ENCODE peak calls at places on chromosomes 4 and X, in four cellular contexts. One of them, this sample, is unnamed.

GRCh38 chr4:108596389-108596788 is 24.0 kb upstream of the RPL34 start:
- DNase-seq in body of pancreas: no peak
- DNase-seq in cardiac muscle cell: peak; percentile 32
- DNase-seq in cardiac fibroblast: peak; percentile 19
- DNase-seq in this sample: no peak

GRCh38 chr4:63524764-63525163 is 884.5 kb downstream of the TECRL start:
- DNase-seq in body of pancreas: no peak
- DNase-seq in cardiac muscle cell: no peak
- DNase-seq in cardiac fibroblast: no peak
- DNase-seq in this sample: no peak

GRCh38 chr4:153137168-153137567 is 67.1 kb upstream of the TRIM2 start:
- DNase-seq in body of pancreas: no peak
- DNase-seq in cardiac muscle cell: peak; percentile 90
- DNase-seq in cardiac fibroblast: peak; percentile 88
- DNase-seq in this sample: no peak

GRCh38 chr4:156217236-156217635 is 263.6 kb upstream of the CTSO start:
- DNase-seq in body of pancreas: no peak
- DNase-seq in cardiac muscle cell: no peak
- DNase-seq in cardiac fibroblast: no peak
- DNase-seq in this sample: no peak

GRCh38 chr4:15336410-15337184 is 91.2 kb upstream of the C1QTNF7 start:
- DNase-seq in body of pancreas: no peak
- DNase-seq in cardiac muscle cell: peak; percentile 63
- DNase-seq in cardiac fibroblast: peak; percentile 72
- DNase-seq in this sample: no peak

GRCh38 chrX:106177106-106177981 is 9.2 kb downstream of the PWWP3B start:
- DNase-seq in body of pancreas: peak; percentile 63
- DNase-seq in cardiac muscle cell: peak; percentile 87
- DNase-seq in cardiac fibroblast: peak; percentile 18
- DNase-seq in this sample: no peak

GRCh38 chr4:117783716-117784115 is 250.6 kb upstream of the NDST3 start:
- DNase-seq in body of pancreas: no peak
- DNase-seq in cardiac muscle cell: no peak
- DNase-seq in cardiac fibroblast: no peak
- DNase-seq in this sample: no peak

GRCh38 chr4:170058745-170059144 is 31.0 kb downstream of the AADAT start:
- DNase-seq in body of pancreas: no peak
- DNase-seq in cardiac muscle cell: no peak
- DNase-seq in cardiac fibroblast: no peak
- DNase-seq in this sample: no peak

GRCh38 chrX:110989869-110990268 is 106.1 kb upstream of the PAK3 start:
- DNase-seq in body of pancreas: no peak
- DNase-seq in cardiac muscle cell: no peak
- DNase-seq in cardiac fibroblast: no peak
- DNase-seq in this sample: no peak

GRCh38 chr4:180028682-180029081 is 2214.5 kb upstream of the TENM3 start:
- DNase-seq in body of pancreas: peak; percentile 70
- DNase-seq in cardiac muscle cell: no peak
- DNase-seq in cardiac fibroblast: peak; percentile 1
- DNase-seq in this sample: no peak

GRCh38 chr4:109682875-109683274 is 20.4 kb downstream of the CASP6 start:
- DNase-seq in body of pancreas: no peak
- DNase-seq in cardiac muscle cell: no peak
- DNase-seq in cardiac fibroblast: no peak
- DNase-seq in this sample: no peak

GRCh38 chrX:150038356-150038755 is 100.1 kb upstream of the EOLA2 start:
- DNase-seq in body of pancreas: no peak
- DNase-seq in cardiac muscle cell: no peak
- DNase-seq in cardiac fibroblast: no peak
- DNase-seq in this sample: no peak

GRCh38 chr4:39062094-39062493 is at the start of gene KLHL5:
- DNase-seq in body of pancreas: no peak
- DNase-seq in cardiac muscle cell: no peak
- DNase-seq in cardiac fibroblast: no peak
- DNase-seq in this sample: no peak

GRCh38 chr4:114136067-114136466 is 156.6 kb upstream of the ARSJ start:
- DNase-seq in body of pancreas: no peak
- DNase-seq in cardiac muscle cell: peak; percentile 3
- DNase-seq in cardiac fibroblast: peak; percentile 5
- DNase-seq in this sample: no peak

GRCh38 chrX:129230850-129231512 is 292.3 kb downstream of the SMARCA1 start:
- DNase-seq in body of pancreas: no peak
- DNase-seq in cardiac muscle cell: no peak
- DNase-seq in cardiac fibroblast: no peak
- DNase-seq in this sample: no peak

GRCh38 chr4:57270350-57270749 is 160.2 kb upstream of the IGFBP7 start:
- DNase-seq in body of pancreas: no peak
- DNase-seq in cardiac muscle cell: peak; percentile 31
- DNase-seq in cardiac fibroblast: peak; percentile 1
- DNase-seq in this sample: no peak

GRCh38 chr4:120000591-120001296 is 65.9 kb downstream of the MAD2L1 start:
- DNase-seq in body of pancreas: no peak
- DNase-seq in cardiac muscle cell: no peak
- DNase-seq in cardiac fibroblast: no peak
- DNase-seq in this sample: no peak

GRCh38 chrX:130039847-130040246 is 57.4 kb downstream of the BCORL1 start:
- DNase-seq in body of pancreas: no peak
- DNase-seq in cardiac muscle cell: peak; percentile 10
- DNase-seq in cardiac fibroblast: no peak
- DNase-seq in this sample: no peak

GRCh38 chr4:108466936-108467902 is 153.2 kb upstream of the RPL34 start:
- DNase-seq in body of pancreas: no peak
- DNase-seq in cardiac muscle cell: peak; percentile 52
- DNase-seq in cardiac fibroblast: peak; percentile 68
- DNase-seq in this sample: no peak

GRCh38 chr4:15918484-15919129 is 19.9 kb downstream of the FGFBP1 start:
- DNase-seq in body of pancreas: peak; percentile 52
- DNase-seq in cardiac muscle cell: no peak
- DNase-seq in cardiac fibroblast: no peak
- DNase-seq in this sample: no peak

DNA sequence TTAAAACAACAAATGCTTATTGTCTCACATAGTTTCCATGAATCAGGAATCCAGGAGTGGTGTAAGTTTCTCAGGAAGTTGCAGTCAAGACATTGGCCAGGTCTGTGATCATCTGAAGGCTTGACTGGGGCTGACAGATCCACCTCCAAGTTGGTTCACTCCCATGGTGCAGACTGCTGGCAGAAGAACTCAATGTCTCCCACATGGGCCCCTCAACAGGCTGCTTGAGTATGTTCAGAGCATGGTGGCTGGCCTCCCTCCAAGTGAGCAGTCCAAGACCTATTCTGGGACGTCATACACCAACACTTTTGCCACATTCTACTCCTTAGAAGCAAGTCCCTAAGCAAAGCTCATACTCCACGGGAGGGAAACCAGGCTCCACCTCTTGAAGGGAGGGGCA is 35.4 kb downstream of the LGI2 start:
- DNase-seq in body of pancreas: no peak
- DNase-seq in cardiac muscle cell: peak; percentile 51
- DNase-seq in cardiac fibroblast: peak; percentile 12
- DNase-seq in this sample: no peak
- TF ChIP-seq CTCF in body of pancreas: no peak
- TF ChIP-seq CTCF in cardiac muscle cell: no peak
- TF ChIP-seq CTCF in cardiac fibroblast: no peak
- TF ChIP-seq CTCF in this sample: no peak

GRCh38 chr4:149896428-149896827 is 80.8 kb upstream of the IQCM start:
- DNase-seq in body of pancreas: no peak
- DNase-seq in cardiac muscle cell: peak; percentile 42
- DNase-seq in cardiac fibroblast: peak; percentile 51
- DNase-seq in this sample: no peak
- TF ChIP-seq CTCF in body of pancreas: no peak
- TF ChIP-seq CTCF in cardiac muscle cell: peak; percentile 52
- TF ChIP-seq CTCF in cardiac fibroblast: peak; percentile 60
- TF ChIP-seq CTCF in this sample: peak; percentile 65

GRCh38 chr4:6892190-6892908 is 17.3 kb upstream of the TBC1D14 start:
- DNase-seq in body of pancreas: peak; percentile 30
- DNase-seq in cardiac muscle cell: peak; percentile 61
- DNase-seq in cardiac fibroblast: peak; percentile 65
- DNase-seq in this sample: no peak
- TF ChIP-seq CTCF in body of pancreas: no peak
- TF ChIP-seq CTCF in cardiac muscle cell: peak; percentile 35
- TF ChIP-seq CTCF in cardiac fibroblast: no peak
- TF ChIP-seq CTCF in this sample: no peak

GRCh38 chr4:2264481-2265041 is 2.7 kb upstream of the MXD4 start:
- DNase-seq in body of pancreas: no peak
- DNase-seq in cardiac muscle cell: no peak
- DNase-seq in cardiac fibroblast: no peak
- DNase-seq in this sample: no peak

GRCh38 chr4:2266181-2266580 is 4.3 kb upstream of the MXD4 start:
- DNase-seq in body of pancreas: peak; percentile 61
- DNase-seq in cardiac muscle cell: peak; percentile 58
- DNase-seq in cardiac fibroblast: peak; percentile 41
- DNase-seq in this sample: no peak

GRCh38 chr4:2266821-2267220 is 4.9 kb upstream of the MXD4 start:
- DNase-seq in body of pancreas: no peak
- DNase-seq in cardiac muscle cell: no peak
- DNase-seq in cardiac fibroblast: no peak
- DNase-seq in this sample: no peak

GRCh38 chr4:2263701-2264321 is 1.9 kb upstream of the MXD4 start:
- DNase-seq in body of pancreas: no peak
- DNase-seq in cardiac muscle cell: no peak
- DNase-seq in cardiac fibroblast: no peak
- DNase-seq in this sample: no peak

GRCh38 chr4:2265113-2266110 is 3.5 kb upstream of the MXD4 start:
- DNase-seq in body of pancreas: no peak
- DNase-seq in cardiac muscle cell: no peak
- DNase-seq in cardiac fibroblast: no peak
- DNase-seq in this sample: no peak
- TF ChIP-seq CTCF in body of pancreas: no peak
- TF ChIP-seq CTCF in cardiac muscle cell: no peak
- TF ChIP-seq CTCF in cardiac fibroblast: no peak
- TF ChIP-seq CTCF in this sample: no peak